ENCODE peak calls at places on chromosomes 2 and 18, in six cellular contexts. M, N, V, E, Q and L are unnamed samples.

GRCh38 chr2:172021955-172022354 is 22.2 kb downstream of the METAP1D start:
- DNase-seq in V (peak; percentile 37), E (peak; percentile 11), Q (no peak), N (no peak), M (no peak), L (no peak)

GRCh38 chr18:55031164-55031563 is 71.9 kb upstream of the CCDC68 start:
- DNase-seq in V (no peak), M (no peak), N (no peak), Q (no peak), E (no peak), L (no peak)

GRCh38 chr18:59559528-59559927 is 137.7 kb downstream of the CCBE1 start:
- DNase-seq in M (no peak), N (no peak), V (no peak), Q (no peak), E (no peak), L (no peak)

GRCh38 chr2:233442028-233442310 is 87.7 kb downstream of the DGKD start:
- DNase-seq in V (no peak), M (no peak), E (no peak), N (no peak), Q (no peak), L (no peak)

GRCh38 chr2:68918497-68918896 is 34.2 kb downstream of the GKN2 start:
- DNase-seq in E (no peak), M (no peak), N (no peak), V (no peak), Q (no peak), L (no peak)

GRCh38 chr18:59822612-59823275 is 77.1 kb upstream of the PMAIP1 start:
- DNase-seq in Q (no peak), E (no peak), M (no peak), V (no peak), N (no peak), L (no peak)

GRCh38 chr2:63658176-63658968 is 69.6 kb downstream of the MDH1 start:
- DNase-seq in V (peak; percentile 31), N (no peak), E (no peak), Q (no peak), M (peak; percentile 80), L (no peak)

GRCh38 chr2:156907806-156908205 is 349.7 kb upstream of the GALNT5 start:
- DNase-seq in M (peak; percentile 67), E (no peak), Q (no peak), V (peak; percentile 32), N (no peak), L (no peak)

GRCh38 chr2:63614448-63614968 is 25.7 kb downstream of the MDH1 start:
- DNase-seq in Q (no peak), V (peak; percentile 61), E (no peak), M (no peak), N (no peak), L (no peak)

GRCh38 chr18:77761332-77761731 is 511.7 kb downstream of the GALR1 start:
- DNase-seq in V (no peak), E (no peak), Q (no peak), N (no peak), M (no peak), L (no peak)

GRCh38 chr2:205531082-205531481 is 151.2 kb upstream of the NRP2 start:
- DNase-seq in N (no peak), E (no peak), M (no peak), Q (no peak), V (no peak), L (no peak)

GRCh38 chr18:10391506-10391905 is 62.9 kb upstream of the APCDD1 start:
- DNase-seq in Q (no peak), V (no peak), E (no peak), M (no peak), N (no peak), L (no peak)

GRCh38 chr2:23385351-23385747 is 370 bp downstream of the KLHL29 start:
- DNase-seq in Q (peak; percentile 48), N (peak; percentile 76), E (no peak), M (peak; percentile 37), V (peak; percentile 36), L (peak; percentile 70)

DNA sequence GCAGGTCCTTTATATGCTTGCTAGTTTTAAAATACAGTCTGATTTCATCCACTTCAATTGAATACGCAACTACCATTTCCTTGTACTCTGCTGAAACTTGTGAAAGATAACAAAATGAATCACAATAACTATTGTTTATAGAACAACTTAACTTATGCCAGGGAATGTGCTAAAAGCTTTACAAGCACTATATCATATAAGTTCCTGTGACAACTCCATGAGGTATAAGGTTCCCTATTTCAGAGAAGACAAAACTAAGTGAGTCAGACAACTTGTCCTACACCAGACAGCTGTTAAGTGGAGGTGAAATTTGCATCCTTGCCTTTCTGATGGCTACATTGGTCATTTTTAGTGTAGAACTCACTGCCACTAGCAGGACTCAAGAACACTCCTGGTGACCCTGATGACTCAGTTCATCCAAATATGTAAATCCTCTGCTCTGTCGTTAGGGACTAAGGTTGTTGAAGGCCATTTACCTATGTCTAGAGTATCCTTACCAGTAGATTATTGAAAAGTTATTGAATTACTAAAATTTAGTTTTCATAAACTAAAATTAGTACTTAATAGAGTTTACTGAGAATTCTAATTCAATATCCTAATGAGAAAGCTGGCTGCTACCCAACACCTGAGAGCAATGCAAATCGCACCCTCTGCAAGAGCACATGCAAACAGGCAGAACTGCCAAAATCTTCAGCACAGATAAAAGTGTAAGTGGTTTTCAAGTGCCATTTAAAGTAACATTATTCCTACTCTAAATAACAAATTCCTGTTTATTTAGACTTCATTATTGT is 636.2 kb downstream of the NRXN1 start:
- DNase-seq in N (no peak), M (no peak), V (no peak), Q (no peak), E (no peak), L (no peak)
- H3K4me1 ChIP-seq in N (no peaks in the 10 kb centered on the region), M (peaks cover 3% of the 10 kb centered on the region), V (no peaks in the 10 kb centered on the region), Q (no peaks in the 10 kb centered on the region), E (no peaks in the 10 kb centered on the region), L (no peaks in the 10 kb centered on the region)

GRCh38 chr2:120959426-120959825 is 223.8 kb downstream of the GLI2 start:
- DNase-seq in N (no peak), E (peak; percentile 28), V (no peak), M (no peak), Q (peak; percentile 56), L (no peak)

GRCh38 chr2:120957905-120958304 is 222.2 kb downstream of the GLI2 start:
- DNase-seq in V (no peak), Q (peak; percentile 62), N (no peak), E (no peak), M (no peak), L (no peak)

GRCh38 chr2:120956486-120957156 is 221.0 kb downstream of the GLI2 start:
- DNase-seq in M (no peak), Q (no peak), E (no peak), N (no peak), V (no peak), L (no peak)

GRCh38 chr2:120960994-120961393 is 225.3 kb downstream of the GLI2 start:
- DNase-seq in V (no peak), N (no peak), M (no peak), Q (no peak), E (no peak), L (no peak)

DNA sequence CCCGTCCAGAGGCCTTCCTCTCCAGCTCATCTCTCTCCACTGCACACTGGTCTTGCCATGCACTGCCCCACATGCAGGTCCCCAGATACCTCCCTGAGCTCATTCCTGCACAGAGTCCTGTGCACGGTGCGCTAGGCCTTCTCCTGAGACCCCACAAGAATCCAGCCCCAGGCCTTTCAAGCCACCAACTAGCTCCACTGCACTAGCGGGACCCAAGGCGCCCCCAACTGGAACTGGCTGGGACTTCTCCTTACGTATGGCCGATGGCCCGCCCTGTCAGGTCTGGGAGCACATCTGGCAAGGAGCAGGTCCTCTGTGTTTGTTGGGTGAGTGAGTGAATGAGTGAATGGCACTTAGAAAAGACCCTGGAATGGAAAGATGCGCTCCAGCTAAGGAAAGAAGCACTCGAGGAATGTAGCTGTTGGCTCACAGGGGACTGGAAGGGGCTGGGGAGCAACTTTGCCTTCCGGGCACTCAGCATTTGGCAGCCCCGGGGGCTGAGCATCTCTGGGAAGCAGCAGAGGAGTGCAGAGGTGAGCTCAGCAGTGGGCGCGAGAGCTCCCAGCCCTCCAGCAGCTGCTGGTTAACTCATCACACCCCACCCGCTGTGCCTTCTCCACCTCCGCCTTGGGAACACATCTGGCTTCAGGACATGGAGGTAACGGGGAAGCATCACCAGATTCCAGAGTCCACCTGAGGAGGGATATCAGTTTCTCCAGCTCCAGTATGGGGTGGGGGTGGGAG is 223.1 kb downstream of the GLI2 start:
- DNase-seq in Q (no peak), V (no peak), M (no peak), E (no peak), N (no peak), L (no peak)
- TF ChIP-seq CTCF in Q (no peak), V (peak; percentile 35), M (peak; percentile 25), E (peak; percentile 9), N (peak; percentile 6), L (peak; percentile 2)

DNA sequence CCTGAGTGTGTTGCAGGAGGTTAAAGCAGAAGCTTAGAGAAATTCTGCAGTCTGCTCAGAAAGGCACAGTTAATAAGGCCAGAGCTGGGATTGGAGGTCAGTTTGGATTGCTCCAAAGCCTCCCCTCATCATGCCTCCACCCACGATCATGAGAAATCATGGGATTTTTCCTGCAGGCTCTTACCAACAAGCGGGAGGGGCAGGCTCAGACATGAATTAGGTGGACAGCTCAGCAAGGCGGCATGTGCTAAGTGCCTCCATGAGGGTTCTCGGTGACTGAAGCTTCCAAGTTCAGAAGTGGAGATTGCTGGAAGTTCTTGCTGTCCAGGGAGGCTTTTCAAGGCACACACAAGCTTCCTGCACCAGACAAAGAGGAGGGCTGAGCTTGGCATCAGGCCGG is 163.8 kb downstream of the SETBP1 start:
- DNase-seq in E (no peak), M (no peak), V (no peak), N (no peak), Q (no peak), L (no peak)
- H3K27ac ChIP-seq in E (no peak overlapping the region), M (no peak overlapping the region), V (no peak overlapping the region), N (no peak overlapping the region), Q (no peak overlapping the region), L (no peak overlapping the region)

DNA sequence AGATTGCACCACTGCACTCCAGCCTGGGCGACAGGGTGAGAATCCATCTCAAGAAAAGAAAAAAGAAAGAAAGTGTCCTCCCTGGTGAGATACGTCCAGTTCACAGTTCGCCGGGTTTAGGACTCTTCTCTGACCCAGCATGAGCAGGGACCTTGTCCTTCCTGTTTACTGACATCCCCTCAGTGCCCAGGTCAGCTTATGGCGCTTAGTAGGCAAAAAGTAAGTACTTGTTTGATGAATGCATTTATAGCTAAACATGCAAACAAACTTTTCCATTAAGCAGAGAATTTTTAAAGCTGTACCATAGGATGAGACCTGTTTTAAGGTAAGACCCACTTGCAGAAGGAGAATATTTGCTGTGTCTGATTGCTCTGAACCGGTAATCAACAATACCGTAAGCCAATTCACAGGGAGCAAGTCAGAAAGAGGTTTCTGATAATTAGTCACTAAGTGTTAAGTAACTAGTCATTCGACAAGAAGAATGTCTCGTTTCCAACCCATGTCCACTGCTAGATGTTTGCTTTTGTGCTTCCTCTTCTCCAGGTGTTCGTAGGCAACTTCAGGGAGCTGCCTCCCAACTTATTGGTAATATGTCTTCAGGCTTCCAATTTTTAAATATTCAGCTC is 40.0 kb downstream of the MOGAT1 start:
- DNase-seq in N (no peak), M (no peak), E (no peak), V (no peak), Q (no peak), L (no peak)
- H3K4me1 ChIP-seq in N (peaks cover 15% of the 10 kb centered on the region), M (peaks cover 20% of the 10 kb centered on the region), E (peaks cover 37% of the 10 kb centered on the region), V (peaks cover 8% of the 10 kb centered on the region), Q (peaks cover 50% of the 10 kb centered on the region), L (peaks cover 3% of the 10 kb centered on the region)

GRCh38 chr18:75244336-75244735 is 33.7 kb downstream of the TSHZ1 start:
- DNase-seq in V (no peak), Q (peak; percentile 28), M (no peak), N (no peak), E (no peak), L (no peak)
- TF ChIP-seq CTCF in V (peak; percentile 12), Q (no peak), M (peak; percentile 15), N (no peak), E (peak; percentile 48), L (no peak)

GRCh38 chr2:144521702-144522101 is 1.8 kb upstream of the ZEB2 start:
- DNase-seq in N (no peak), E (no peak), M (no peak), Q (no peak), V (no peak), L (no peak)
- H3K27ac ChIP-seq in N (no peak overlapping the region), E (peak overlapping the region; percentile 13), M (no peak overlapping the region), Q (peak overlapping the region; percentile 84), V (no peak overlapping the region), L (peak overlapping the region; percentile 100)